ENCODE peak calls at places on chromosome 10, in six cellular contexts. Z is mesenchymal stem cell, V is H1, C is IMR-90, Y is trophoblast cell, K is H9. L is an unnamed sample.

GRCh38 chr10:58362026-58362799 is 23.0 kb upstream of the TFAM start:
- DNase-seq in Y (peak), Z (no peak), V (no peak), C (peak), K (no peak), L (no peak)

GRCh38 chr10:69657417-69657816 is 27.4 kb downstream of the FAM241B start:
- DNase-seq in Y (no peak), K (no peak), V (no peak), C (peak), Z (no peak), L (no peak)

GRCh38 chr10:75398630-75399460 is 2.7 kb downstream of the ZNF503 start:
- DNase-seq in C (no peak), V (no peak), K (peak), Y (no peak), Z (peak), L (peak)

GRCh38 chr10:88786032-88786770 is 16.3 kb upstream of the LIPM start:
- DNase-seq in Y (peak), C (no peak), Z (no peak), V (no peak), K (no peak), L (no peak)

GRCh38 chr10:78526347-78526746 is 492.7 kb downstream of the RPS24 start:
- DNase-seq in K (no peak), Z (no peak), V (no peak), Y (no peak), C (no peak), L (no peak)

GRCh38 chr10:9137368-9137767 is 1082.9 kb downstream of the GATA3 start:
- DNase-seq in C (no peak), V (no peak), Z (no peak), K (no peak), Y (no peak), L (no peak)

GRCh38 chr10:97067716-97068391 is 117.9 kb downstream of the SLIT1 start:
- DNase-seq in K (no peak), V (no peak), Y (no peak), C (no peak), Z (no peak), L (no peak)

GRCh38 chr10:100148353-100149211 is 37.2 kb downstream of the ERLIN1 start:
- DNase-seq in V (no peak), C (peak), Z (peak), Y (peak), K (no peak), L (no peak)

GRCh38 chr10:91603173-91603572 is 29.7 kb downstream of the PPP1R3C start:
- DNase-seq in Z (no peak), C (no peak), K (no peak), V (no peak), Y (no peak), L (no peak)

GRCh38 chr10:2262333-2262732 is 525.0 kb upstream of the ADARB2 start:
- DNase-seq in Z (no peak), V (no peak), Y (no peak), C (no peak), K (no peak), L (no peak)

GRCh38 chr10:117552156-117552620 is 9.6 kb downstream of the EMX2 start:
- DNase-seq in K (peak), Y (no peak), Z (no peak), C (no peak), V (no peak), L (no peak)

GRCh38 chr10:73810735-73811465 is 498 bp downstream of the NDST2 start:
- DNase-seq in K (peak), V (no peak), Y (peak), C (no peak), Z (peak), L (no peak)

GRCh38 chr10:119701861-119702260 is 24.0 kb upstream of the INPP5F start:
- DNase-seq in K (no peak), Y (no peak), C (peak), Z (no peak), V (no peak), L (no peak)

GRCh38 chr10:59880976-59881510 is 25.3 kb downstream of the CCDC6 start:
- DNase-seq in K (no peak), C (no peak), Y (no peak), V (no peak), Z (no peak), L (no peak)

GRCh38 chr10:132591166-132591971 is 53.8 kb downstream of the INPP5A start:
- DNase-seq in Z (peak), K (peak), V (peak), Y (no peak), C (peak), L (no peak)

GRCh38 chr10:17353568-17353967 is 100.8 kb downstream of the ST8SIA6 start:
- DNase-seq in V (no peak), Y (peak), K (no peak), Z (no peak), C (peak), L (no peak)

GRCh38 chr10:43226851-43227845 is 39.7 kb downstream of the RASGEF1A start:
- DNase-seq in Y (no peak), Z (no peak), V (no peak), K (peak), C (no peak), L (no peak)

GRCh38 chr10:114322344-114322743 is 82.0 kb downstream of the AFAP1L2 start:
- DNase-seq in C (peak), V (no peak), K (no peak), Y (peak), Z (peak), L (no peak)

GRCh38 chr10:35643151-35643975 is 1.3 kb upstream of the FZD8 start:
- DNase-seq in Z (peak), Y (peak), K (peak), C (peak), V (no peak), L (peak)

GRCh38 chr10:75470901-75471300 is 39.5 kb downstream of the LRMDA start:
- DNase-seq in Y (no peak), K (no peak), C (no peak), Z (no peak), V (no peak), L (no peak)

GRCh38 chr10:9342865-9343450 is 1288.5 kb downstream of the GATA3 start:
- DNase-seq in K (no peak), Z (peak), V (no peak), C (peak), Y (peak), L (peak)

GRCh38 chr10:9209105-9209798 is 1154.8 kb downstream of the GATA3 start:
- DNase-seq in K (peak), Z (peak), Y (peak), V (peak), C (peak), L (peak)

GRCh38 chr10:78972160-78972946 is 96.4 kb upstream of the ZMIZ1 start:
- DNase-seq in V (no peak), Y (peak), C (peak), Z (peak), K (peak), L (peak)

GRCh38 chr10:132248455-132249231 is 59.1 kb downstream of the STK32C start:
- DNase-seq in Z (peak), V (no peak), K (peak), C (no peak), Y (peak), L (peak)

DNA sequence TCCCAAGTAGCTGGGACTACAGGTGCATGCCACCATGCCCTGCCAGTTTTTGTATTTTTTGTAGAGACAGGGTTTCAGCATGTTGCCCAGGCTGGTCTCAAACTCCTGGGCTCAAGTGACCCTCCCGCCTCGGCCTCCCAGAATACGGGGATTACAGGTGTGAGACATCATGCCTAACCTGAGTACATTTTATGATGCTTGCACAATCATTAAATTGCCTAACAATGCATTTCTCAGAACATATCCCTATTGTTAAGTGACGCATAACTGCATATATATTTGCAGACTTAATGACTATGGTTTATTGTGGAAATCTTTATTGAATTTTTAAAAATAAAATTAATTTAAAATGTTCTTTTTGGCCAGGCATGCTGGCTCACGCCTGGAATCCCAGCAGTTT is 30.7 kb downstream of the INA start:
- DNase-seq in V (no peak), C (no peak), Y (no peak), Z (no peak), K (no peak), L (no peak)
- H4K91ac ChIP-seq in V (no peak), C (no peak), Y (no peak), Z (no peak), K (no peak), L (no peak)

GRCh38 chr10:130017010-130017630 is 53.0 kb upstream of the EBF3 start:
- DNase-seq in C (no peak), V (no peak), K (peak), Z (no peak), Y (no peak), L (no peak)
- H4K91ac ChIP-seq in C (no peak), V (no peak), K (no peak), Z (no peak), Y (no peak), L (no peak)

GRCh38 chr10:121129266-121129665 is 278.1 kb downstream of the WDR11 start:
- DNase-seq in K (no peak), V (no peak), Z (no peak), Y (no peak), C (no peak), L (no peak)

GRCh38 chr10:121132278-121132672 is 281.1 kb downstream of the WDR11 start:
- DNase-seq in V (no peak), K (no peak), Y (no peak), C (no peak), Z (no peak), L (no peak)

GRCh38 chr10:121131426-121132277 is 280.5 kb downstream of the WDR11 start:
- DNase-seq in Z (no peak), C (no peak), Y (no peak), V (no peak), K (no peak), L (no peak)

GRCh38 chr10:121131014-121131413 is 279.9 kb downstream of the WDR11 start:
- DNase-seq in K (no peak), V (no peak), Z (no peak), C (no peak), Y (no peak), L (no peak)

GRCh38 chr10:121130382-121130781 is 279.2 kb downstream of the WDR11 start:
- DNase-seq in Z (no peak), V (no peak), C (no peak), Y (no peak), K (no peak), L (no peak)
- H4K91ac ChIP-seq in Z (no peak), V (no peak), C (no peak), Y (no peak), K (no peak), L (no peak)

GRCh38 chr10:22105270-22105669 is 101.7 kb upstream of the DNAJC1 start:
- DNase-seq in Y (no peak), V (no peak), Z (no peak), K (no peak), C (no peak), L (no peak)
- H4K91ac ChIP-seq in Y (no peak), V (no peak), Z (no peak), K (no peak), C (no peak), L (no peak)